ENCODE peak calls at places on chromosomes 13 and 19, in eight cellular contexts. One of them, this sample, is unnamed.

GRCh38 chr13:95926231-95926630 is 127.0 kb downstream of the UGGT2 start:
- DNase-seq in breast epithelium: no peak
- DNase-seq in NCI-H1694 treated with DMSO at 0.1 percent for 48 hours: no peak
- DNase-seq in activated CD4-positive, alpha-beta T cell treated with anti-CD3 and anti-CD28 coated beads for 48 hours: no peak
- DNase-seq in stimulated activated CD4-positive, alpha-beta T cell treated with anti-CD3 and anti-CD28 coated beads, Interleukin-2, amount 100 ng/mL, for 48 hours: no peak
- DNase-seq in IMR-90: no peak
- DNase-seq in T-helper 17 cell: no peak
- DNase-seq in astrocyte of the spinal cord: peak; percentile 18
- DNase-seq in this sample: no peak

GRCh38 chr19:5926641-5927438 is 12.8 kb downstream of the CAPS start:
- DNase-seq in breast epithelium: peak; percentile 52
- DNase-seq in NCI-H1694 treated with DMSO at 0.1 percent for 48 hours: no peak
- DNase-seq in activated CD4-positive, alpha-beta T cell treated with anti-CD3 and anti-CD28 coated beads for 48 hours: no peak
- DNase-seq in stimulated activated CD4-positive, alpha-beta T cell treated with anti-CD3 and anti-CD28 coated beads, Interleukin-2, amount 100 ng/mL, for 48 hours: no peak
- DNase-seq in IMR-90: no peak
- DNase-seq in T-helper 17 cell: no peak
- DNase-seq in astrocyte of the spinal cord: peak; percentile 13
- DNase-seq in this sample: no peak

GRCh38 chr13:111955412-111955769 is 111.6 kb upstream of the SOX1 start:
- DNase-seq in breast epithelium: no peak
- DNase-seq in NCI-H1694 treated with DMSO at 0.1 percent for 48 hours: no peak
- DNase-seq in activated CD4-positive, alpha-beta T cell treated with anti-CD3 and anti-CD28 coated beads for 48 hours: no peak
- DNase-seq in stimulated activated CD4-positive, alpha-beta T cell treated with anti-CD3 and anti-CD28 coated beads, Interleukin-2, amount 100 ng/mL, for 48 hours: no peak
- DNase-seq in IMR-90: no peak
- DNase-seq in T-helper 17 cell: no peak
- DNase-seq in astrocyte of the spinal cord: no peak
- DNase-seq in this sample: no peak

GRCh38 chr19:1387684-1388636 is 4.3 kb downstream of the NDUFS7 start:
- DNase-seq in breast epithelium: no peak
- DNase-seq in NCI-H1694 treated with DMSO at 0.1 percent for 48 hours: no peak
- DNase-seq in activated CD4-positive, alpha-beta T cell treated with anti-CD3 and anti-CD28 coated beads for 48 hours: no peak
- DNase-seq in stimulated activated CD4-positive, alpha-beta T cell treated with anti-CD3 and anti-CD28 coated beads, Interleukin-2, amount 100 ng/mL, for 48 hours: no peak
- DNase-seq in IMR-90: no peak
- DNase-seq in T-helper 17 cell: no peak
- DNase-seq in astrocyte of the spinal cord: no peak
- DNase-seq in this sample: no peak

GRCh38 chr13:83499286-83499685 is 383.0 kb downstream of the SLITRK1 start:
- DNase-seq in breast epithelium: no peak
- DNase-seq in NCI-H1694 treated with DMSO at 0.1 percent for 48 hours: no peak
- DNase-seq in activated CD4-positive, alpha-beta T cell treated with anti-CD3 and anti-CD28 coated beads for 48 hours: no peak
- DNase-seq in stimulated activated CD4-positive, alpha-beta T cell treated with anti-CD3 and anti-CD28 coated beads, Interleukin-2, amount 100 ng/mL, for 48 hours: no peak
- DNase-seq in IMR-90: peak; percentile 14
- DNase-seq in T-helper 17 cell: no peak
- DNase-seq in astrocyte of the spinal cord: peak; percentile 55
- DNase-seq in this sample: no peak

GRCh38 chr19:7348587-7349230 is at the start of gene ARHGEF18:
- DNase-seq in breast epithelium: no peak
- DNase-seq in NCI-H1694 treated with DMSO at 0.1 percent for 48 hours: peak; percentile 14
- DNase-seq in activated CD4-positive, alpha-beta T cell treated with anti-CD3 and anti-CD28 coated beads for 48 hours: peak; percentile 58
- DNase-seq in stimulated activated CD4-positive, alpha-beta T cell treated with anti-CD3 and anti-CD28 coated beads, Interleukin-2, amount 100 ng/mL, for 48 hours: peak; percentile 44
- DNase-seq in IMR-90: no peak
- DNase-seq in T-helper 17 cell: no peak
- DNase-seq in astrocyte of the spinal cord: no peak
- DNase-seq in this sample: peak; percentile 79

GRCh38 chr19:33702606-33703437 is 81.1 kb downstream of the CHST8 start:
- DNase-seq in breast epithelium: no peak
- DNase-seq in NCI-H1694 treated with DMSO at 0.1 percent for 48 hours: no peak
- DNase-seq in activated CD4-positive, alpha-beta T cell treated with anti-CD3 and anti-CD28 coated beads for 48 hours: no peak
- DNase-seq in stimulated activated CD4-positive, alpha-beta T cell treated with anti-CD3 and anti-CD28 coated beads, Interleukin-2, amount 100 ng/mL, for 48 hours: no peak
- DNase-seq in IMR-90: no peak
- DNase-seq in T-helper 17 cell: no peak
- DNase-seq in astrocyte of the spinal cord: no peak
- DNase-seq in this sample: peak; percentile 40

GRCh38 chr13:40580566-40581276 is 85.7 kb downstream of the FOXO1 start:
- DNase-seq in breast epithelium: no peak
- DNase-seq in NCI-H1694 treated with DMSO at 0.1 percent for 48 hours: no peak
- DNase-seq in activated CD4-positive, alpha-beta T cell treated with anti-CD3 and anti-CD28 coated beads for 48 hours: no peak
- DNase-seq in stimulated activated CD4-positive, alpha-beta T cell treated with anti-CD3 and anti-CD28 coated beads, Interleukin-2, amount 100 ng/mL, for 48 hours: no peak
- DNase-seq in IMR-90: no peak
- DNase-seq in T-helper 17 cell: no peak
- DNase-seq in astrocyte of the spinal cord: no peak
- DNase-seq in this sample: no peak

GRCh38 chr13:69092615-69093322 is 1014.9 kb upstream of the ATXN8OS start:
- DNase-seq in breast epithelium: no peak
- DNase-seq in NCI-H1694 treated with DMSO at 0.1 percent for 48 hours: no peak
- DNase-seq in activated CD4-positive, alpha-beta T cell treated with anti-CD3 and anti-CD28 coated beads for 48 hours: no peak
- DNase-seq in stimulated activated CD4-positive, alpha-beta T cell treated with anti-CD3 and anti-CD28 coated beads, Interleukin-2, amount 100 ng/mL, for 48 hours: no peak
- DNase-seq in IMR-90: no peak
- DNase-seq in T-helper 17 cell: no peak
- DNase-seq in astrocyte of the spinal cord: no peak
- DNase-seq in this sample: no peak

GRCh38 chr13:62910541-62910940 is 1494.9 kb upstream of the PCDH20 start:
- DNase-seq in breast epithelium: no peak
- DNase-seq in NCI-H1694 treated with DMSO at 0.1 percent for 48 hours: no peak
- DNase-seq in activated CD4-positive, alpha-beta T cell treated with anti-CD3 and anti-CD28 coated beads for 48 hours: no peak
- DNase-seq in stimulated activated CD4-positive, alpha-beta T cell treated with anti-CD3 and anti-CD28 coated beads, Interleukin-2, amount 100 ng/mL, for 48 hours: no peak
- DNase-seq in IMR-90: no peak
- DNase-seq in T-helper 17 cell: no peak
- DNase-seq in astrocyte of the spinal cord: no peak
- DNase-seq in this sample: no peak

GRCh38 chr13:45331981-45332830 is 8.8 kb downstream of the TPT1 start:
- DNase-seq in breast epithelium: no peak
- DNase-seq in NCI-H1694 treated with DMSO at 0.1 percent for 48 hours: no peak
- DNase-seq in activated CD4-positive, alpha-beta T cell treated with anti-CD3 and anti-CD28 coated beads for 48 hours: no peak
- DNase-seq in stimulated activated CD4-positive, alpha-beta T cell treated with anti-CD3 and anti-CD28 coated beads, Interleukin-2, amount 100 ng/mL, for 48 hours: no peak
- DNase-seq in IMR-90: peak; percentile 88
- DNase-seq in T-helper 17 cell: no peak
- DNase-seq in astrocyte of the spinal cord: peak; percentile 88
- DNase-seq in this sample: no peak

GRCh38 chr13:110422913-110423688 is 116.0 kb downstream of the COL4A2 start:
- DNase-seq in breast epithelium: no peak
- DNase-seq in NCI-H1694 treated with DMSO at 0.1 percent for 48 hours: no peak
- DNase-seq in activated CD4-positive, alpha-beta T cell treated with anti-CD3 and anti-CD28 coated beads for 48 hours: no peak
- DNase-seq in stimulated activated CD4-positive, alpha-beta T cell treated with anti-CD3 and anti-CD28 coated beads, Interleukin-2, amount 100 ng/mL, for 48 hours: no peak
- DNase-seq in IMR-90: no peak
- DNase-seq in T-helper 17 cell: no peak
- DNase-seq in astrocyte of the spinal cord: no peak
- DNase-seq in this sample: no peak

GRCh38 chr13:44879452-44880058 is 109.7 kb downstream of the NUFIP1 start:
- DNase-seq in breast epithelium: no peak
- DNase-seq in NCI-H1694 treated with DMSO at 0.1 percent for 48 hours: no peak
- DNase-seq in activated CD4-positive, alpha-beta T cell treated with anti-CD3 and anti-CD28 coated beads for 48 hours: peak; percentile 25
- DNase-seq in stimulated activated CD4-positive, alpha-beta T cell treated with anti-CD3 and anti-CD28 coated beads, Interleukin-2, amount 100 ng/mL, for 48 hours: no peak
- DNase-seq in IMR-90: peak; percentile 64
- DNase-seq in T-helper 17 cell: no peak
- DNase-seq in astrocyte of the spinal cord: peak; percentile 58
- DNase-seq in this sample: no peak

GRCh38 chr13:51959773-51960172 is 51.5 kb downstream of the ATP7B start:
- DNase-seq in breast epithelium: no peak
- DNase-seq in NCI-H1694 treated with DMSO at 0.1 percent for 48 hours: no peak
- DNase-seq in activated CD4-positive, alpha-beta T cell treated with anti-CD3 and anti-CD28 coated beads for 48 hours: no peak
- DNase-seq in stimulated activated CD4-positive, alpha-beta T cell treated with anti-CD3 and anti-CD28 coated beads, Interleukin-2, amount 100 ng/mL, for 48 hours: no peak
- DNase-seq in IMR-90: no peak
- DNase-seq in T-helper 17 cell: no peak
- DNase-seq in astrocyte of the spinal cord: no peak
- DNase-seq in this sample: no peak